ENCODE peak calls at places on chromosomes 13 and 19, in six cellular contexts. A is GM23248, W is mesenchymal stem cell, N is PC-3, D is lower leg skin, Z is gastrocnemius medialis. X is an unnamed sample.

GRCh38 chr19:14383898-14384669 is 2.8 kb downstream of the ADGRE5 start:
- DNase-seq in W (peak), N (peak), A (peak), Z (peak), D (no peak), X (no peak)

GRCh38 chr19:45485301-45486077 is 11.4 kb downstream of the RTN2 start:
- DNase-seq in Z (peak), W (peak), N (peak), A (peak), D (peak), X (peak)

GRCh38 chr13:26721251-26721939 is 39.2 kb downstream of the GPR12 start:
- DNase-seq in A (no peak), N (no peak), Z (no peak), D (peak), W (no peak), X (no peak)

GRCh38 chr13:102825921-102826706 is 19.7 kb upstream of the ERCC5 start:
- DNase-seq in D (no peak), W (peak), Z (no peak), N (peak), A (peak), X (no peak)

GRCh38 chr19:45205810-45206209 is 27.2 kb downstream of the BLOC1S3 start:
- DNase-seq in W (no peak), N (no peak), Z (no peak), D (no peak), A (no peak), X (no peak)

GRCh38 chr13:99316657-99317244 is 9.6 kb upstream of the GPR183 start:
- DNase-seq in D (no peak), N (no peak), A (no peak), Z (peak), W (peak), X (peak)

GRCh38 chr19:48794291-48794690 is 16.5 kb downstream of the BCAT2 start:
- DNase-seq in A (no peak), D (no peak), N (no peak), W (no peak), Z (no peak), X (no peak)

GRCh38 chr19:41352609-41353465 is 885 bp downstream of the TGFB1 start:
- DNase-seq in D (peak), A (peak), Z (peak), N (peak), W (peak), X (peak)

GRCh38 chr19:2469102-2469914 is 6.6 kb upstream of the GADD45B start:
- DNase-seq in N (peak), Z (no peak), W (peak), A (peak), D (no peak), X (no peak)

GRCh38 chr13:30355405-30355741 is 48.0 kb upstream of the KATNAL1 start:
- DNase-seq in W (peak), N (no peak), A (no peak), Z (no peak), D (peak), X (peak)

GRCh38 chr19:43532571-43532961 is 422 bp upstream of the ZNF575 start:
- DNase-seq in N (no peak), D (peak), Z (no peak), A (no peak), W (no peak), X (peak)

GRCh38 chr19:35545855-35546381 is 492 bp downstream of the TMEM147 start:
- DNase-seq in A (peak), N (peak), Z (no peak), W (peak), D (no peak), X (peak)

GRCh38 chr19:37251308-37252229 is 33.6 kb downstream of the ZNF383 start:
- DNase-seq in W (peak), A (peak), Z (peak), N (peak), D (peak), X (no peak)

GRCh38 chr19:12834418-12834943 is at the start of gene RTBDN:
- DNase-seq in Z (no peak), D (no peak), W (no peak), N (peak), A (peak), X (no peak)

GRCh38 chr19:6556480-6556879 is 25.7 kb downstream of the TNFSF9 start:
- DNase-seq in W (no peak), N (no peak), D (no peak), A (peak), Z (no peak), X (no peak)

GRCh38 chr13:102011539-102011938 is 390.3 kb downstream of the FGF14 start:
- DNase-seq in N (no peak), Z (no peak), D (no peak), A (no peak), W (no peak), X (no peak)

GRCh38 chr13:37047846-37048245 is 11.6 kb downstream of the SUPT20H start:
- DNase-seq in D (no peak), Z (no peak), W (no peak), A (no peak), N (no peak), X (no peak)

GRCh38 chr19:39129116-39129515 is 3.5 kb downstream of the PAK4 start:
- DNase-seq in N (no peak), Z (no peak), W (no peak), D (no peak), A (no peak), X (no peak)

GRCh38 chr13:35228536-35228935 is 248.0 kb downstream of the MAB21L1 start:
- DNase-seq in D (no peak), A (no peak), Z (no peak), W (no peak), N (no peak), X (no peak)
- H3K4me3 ChIP-seq in D (no peak), A (no peak), Z (no peak), W (no peak), N (no peak), X (no peak)

GRCh38 chr13:27820524-27821482 is 28.5 kb downstream of the GSX1 start:
- DNase-seq in D (peak), W (peak), A (no peak), Z (no peak), N (no peak), X (no peak)
- H3K4me3 ChIP-seq in D (no peak), W (no peak), A (no peak), Z (no peak), N (no peak), X (no peak)

GRCh38 chr13:106795847-106796246 is 227.9 kb upstream of the ARGLU1 start:
- DNase-seq in N (no peak), A (no peak), D (no peak), Z (no peak), W (peak), X (no peak)

GRCh38 chr13:106797081-106797640 is 229.2 kb upstream of the ARGLU1 start:
- DNase-seq in W (no peak), Z (no peak), A (no peak), N (no peak), D (no peak), X (no peak)

GRCh38 chr13:106794131-106794530 is 226.2 kb upstream of the ARGLU1 start:
- DNase-seq in A (no peak), Z (no peak), N (no peak), W (no peak), D (no peak), X (no peak)

GRCh38 chr13:106799731-106800335 is 231.9 kb upstream of the ARGLU1 start:
- DNase-seq in N (no peak), Z (no peak), W (no peak), D (no peak), A (no peak), X (no peak)

DNA sequence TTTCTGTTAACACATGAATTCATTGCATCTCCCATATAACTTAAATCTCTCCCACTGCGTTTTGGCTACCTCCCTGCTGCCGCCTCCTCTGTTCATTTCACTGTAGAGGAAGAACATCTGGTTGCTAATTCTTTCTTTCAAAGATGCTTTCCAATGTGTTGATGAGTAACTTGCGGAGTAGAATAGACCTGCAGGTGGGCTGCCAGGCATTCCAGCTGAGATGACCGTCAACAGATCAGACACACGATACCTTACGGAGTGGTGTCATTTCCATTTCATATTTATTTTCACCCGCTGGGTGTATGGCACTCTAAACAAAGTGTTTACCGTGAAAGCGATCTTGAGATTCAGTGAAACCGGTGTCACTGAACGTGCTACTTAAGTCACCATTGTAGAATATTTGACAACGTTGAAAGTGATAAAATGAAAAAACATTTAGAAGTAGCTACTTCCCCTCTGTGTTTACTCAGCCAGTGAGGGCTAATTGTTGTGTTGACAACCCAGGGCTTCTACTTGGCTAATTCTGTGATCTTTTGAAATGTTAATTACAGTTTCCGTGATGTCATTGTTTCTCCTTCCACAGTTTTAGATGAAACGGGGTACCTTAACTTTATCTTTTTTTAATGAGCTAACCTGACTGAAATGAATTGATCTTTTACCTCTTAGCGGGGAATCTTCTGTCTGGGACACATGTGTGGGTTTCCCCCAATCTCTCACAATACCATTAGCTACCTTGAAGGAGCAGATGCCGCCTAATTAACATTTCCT is 228.5 kb upstream of the ARGLU1 start:
- DNase-seq in W (peak), A (no peak), N (no peak), D (no peak), Z (no peak), X (no peak)
- H3K4me3 ChIP-seq in W (peak), A (no peak), N (no peak), D (no peak), Z (no peak), X (no peak)

GRCh38 chr13:112056739-112057433 is 10.1 kb upstream of the SOX1 start:
- DNase-seq in N (no peak), W (no peak), Z (no peak), D (peak), A (no peak), X (no peak)
- H3K4me3 ChIP-seq in N (no peak), W (no peak), Z (no peak), D (no peak), A (no peak), X (no peak)

DNA sequence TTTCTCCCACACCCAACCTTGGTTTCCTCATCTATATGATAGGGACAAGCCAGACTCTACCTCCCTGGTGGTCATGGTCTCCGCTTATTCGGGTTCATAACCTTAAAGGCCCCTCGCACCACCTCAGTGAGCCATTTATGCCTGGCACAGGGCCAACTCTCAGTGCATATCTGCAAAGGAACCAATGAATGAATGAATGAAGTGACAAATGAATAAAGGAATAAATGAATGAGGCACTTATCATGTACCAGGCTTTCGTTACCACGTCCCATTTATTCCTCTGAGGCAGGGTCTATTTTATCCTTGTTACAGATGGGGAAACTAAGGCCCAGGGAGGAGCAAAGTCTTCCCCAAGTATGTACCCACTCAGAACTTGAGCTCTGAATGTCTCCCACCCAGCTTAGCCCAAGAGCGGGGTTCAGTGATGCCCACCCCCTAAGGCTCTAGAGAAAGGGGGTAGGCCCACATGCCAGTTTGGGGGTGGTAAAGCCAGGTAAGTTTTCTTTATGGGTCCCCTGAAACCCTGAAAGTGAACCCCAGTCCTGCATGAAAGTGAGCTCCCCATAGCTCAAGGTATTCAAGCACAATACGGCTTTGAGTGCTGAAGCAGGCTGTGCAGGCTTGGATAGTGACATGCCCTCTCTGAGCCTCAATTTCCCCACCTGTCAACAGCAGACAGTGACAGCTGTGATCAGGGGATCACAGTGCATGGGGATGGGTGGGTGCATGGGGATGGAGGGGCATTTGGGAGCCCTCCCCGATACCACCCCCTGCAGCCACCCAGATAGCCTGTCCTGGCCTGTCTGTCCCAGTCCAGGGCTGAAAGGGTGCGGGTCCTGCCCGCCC is 490 bp upstream of the SLC5A5 start:
- DNase-seq in N (no peak), Z (no peak), W (no peak), D (no peak), A (no peak), X (no peak)
- H3K4me3 ChIP-seq in N (no peak), Z (no peak), W (no peak), D (no peak), A (no peak), X (no peak)

GRCh38 chr13:23159587-23160240 is 21.1 kb upstream of the SGCG start:
- DNase-seq in W (no peak), A (peak), N (no peak), D (no peak), Z (no peak), X (no peak)
- H3K4me3 ChIP-seq in W (peak), A (peak), N (no peak), D (peak), Z (peak), X (no peak)

GRCh38 chr13:50715402-50716146 is 127.9 kb downstream of the DLEU7 start:
- DNase-seq in A (no peak), D (peak), W (no peak), Z (peak), N (no peak), X (no peak)
- H3K4me3 ChIP-seq in A (no peak), D (no peak), W (no peak), Z (no peak), N (no peak), X (no peak)